ENCODE peak calls at places on chromosomes 11 and 22, in six cellular contexts. One of them, this sample, is unnamed.

GRCh38 chr11:111911563-111912401 is at the start of gene CRYAB:
- DNase-seq in CD8-positive, alpha-beta T cell: no peak
- DNase-seq in colonic mucosa: peak; percentile 54
- DNase-seq in Peyer's patch: no peak
- DNase-seq in uterus: peak; percentile 86
- DNase-seq in fibroblast of lung: peak; percentile 84
- DNase-seq in this sample: peak; percentile 49

GRCh38 chr11:82814379-82814778 is 80.7 kb upstream of the FAM181B start:
- DNase-seq in CD8-positive, alpha-beta T cell: no peak
- DNase-seq in colonic mucosa: no peak
- DNase-seq in Peyer's patch: no peak
- DNase-seq in uterus: no peak
- DNase-seq in fibroblast of lung: no peak
- DNase-seq in this sample: no peak

GRCh38 chr22:34812631-34813030 is 253.3 kb upstream of the ISX start:
- DNase-seq in CD8-positive, alpha-beta T cell: no peak
- DNase-seq in colonic mucosa: no peak
- DNase-seq in Peyer's patch: no peak
- DNase-seq in uterus: no peak
- DNase-seq in fibroblast of lung: peak; percentile 52
- DNase-seq in this sample: peak; percentile 6

GRCh38 chr11:103849366-103849765 is 187.1 kb upstream of the DDI1 start:
- DNase-seq in CD8-positive, alpha-beta T cell: no peak
- DNase-seq in colonic mucosa: no peak
- DNase-seq in Peyer's patch: no peak
- DNase-seq in uterus: no peak
- DNase-seq in fibroblast of lung: no peak
- DNase-seq in this sample: no peak

GRCh38 chr11:113577356-113578163 is 102.4 kb upstream of the DRD2 start:
- DNase-seq in CD8-positive, alpha-beta T cell: no peak
- DNase-seq in colonic mucosa: no peak
- DNase-seq in Peyer's patch: no peak
- DNase-seq in uterus: no peak
- DNase-seq in fibroblast of lung: no peak
- DNase-seq in this sample: no peak

GRCh38 chr11:68269414-68270081 is 2.2 kb downstream of the C11orf24 start:
- DNase-seq in CD8-positive, alpha-beta T cell: no peak
- DNase-seq in colonic mucosa: no peak
- DNase-seq in Peyer's patch: no peak
- DNase-seq in uterus: peak; percentile 35
- DNase-seq in fibroblast of lung: peak; percentile 95
- DNase-seq in this sample: peak; percentile 50

GRCh38 chr11:111837366-111837891 is 34.0 kb downstream of the ALG9 start:
- DNase-seq in CD8-positive, alpha-beta T cell: no peak
- DNase-seq in colonic mucosa: no peak
- DNase-seq in Peyer's patch: no peak
- DNase-seq in uterus: no peak
- DNase-seq in fibroblast of lung: no peak
- DNase-seq in this sample: no peak

GRCh38 chr11:6321961-6322362 is 1.7 kb upstream of the CAVIN3 start:
- DNase-seq in CD8-positive, alpha-beta T cell: no peak
- DNase-seq in colonic mucosa: no peak
- DNase-seq in Peyer's patch: no peak
- DNase-seq in uterus: no peak
- DNase-seq in fibroblast of lung: peak; percentile 82
- DNase-seq in this sample: peak; percentile 36

GRCh38 chr11:57779275-57779674 is 17.7 kb downstream of the CTNND1 start:
- DNase-seq in CD8-positive, alpha-beta T cell: no peak
- DNase-seq in colonic mucosa: no peak
- DNase-seq in Peyer's patch: no peak
- DNase-seq in uterus: no peak
- DNase-seq in fibroblast of lung: peak; percentile 78
- DNase-seq in this sample: peak; percentile 70

GRCh38 chr11:43950323-43950855 is 8.0 kb downstream of the C11orf96 start:
- DNase-seq in CD8-positive, alpha-beta T cell: no peak
- DNase-seq in colonic mucosa: no peak
- DNase-seq in Peyer's patch: no peak
- DNase-seq in uterus: no peak
- DNase-seq in fibroblast of lung: no peak
- DNase-seq in this sample: peak; percentile 62

GRCh38 chr22:20199413-20199842 is 48.6 kb upstream of the CCDC188 start:
- DNase-seq in CD8-positive, alpha-beta T cell: no peak
- DNase-seq in colonic mucosa: no peak
- DNase-seq in Peyer's patch: no peak
- DNase-seq in uterus: no peak
- DNase-seq in fibroblast of lung: no peak
- DNase-seq in this sample: no peak
- H3K4me1 ChIP-seq in CD8-positive, alpha-beta T cell: no peaks in the 10 kb centered on the region
- H3K4me1 ChIP-seq in colonic mucosa: peaks cover 6% of the 10 kb centered on the region
- H3K4me1 ChIP-seq in Peyer's patch: no peaks in the 10 kb centered on the region
- H3K4me1 ChIP-seq in uterus: peaks cover 8% of the 10 kb centered on the region
- H3K4me1 ChIP-seq in fibroblast of lung: peaks cover 14% of the 10 kb centered on the region
- H3K4me1 ChIP-seq in this sample: peaks cover 9% of the 10 kb centered on the region

GRCh38 chr11:94855666-94856065 is 87.5 kb downstream of the AMOTL1 start:
- DNase-seq in CD8-positive, alpha-beta T cell: no peak
- DNase-seq in colonic mucosa: no peak
- DNase-seq in Peyer's patch: no peak
- DNase-seq in uterus: no peak
- DNase-seq in fibroblast of lung: no peak
- DNase-seq in this sample: no peak
- H3K27ac ChIP-seq in CD8-positive, alpha-beta T cell: no peak overlapping the region
- H3K27ac ChIP-seq in colonic mucosa: no peak overlapping the region
- H3K27ac ChIP-seq in Peyer's patch: no peak overlapping the region
- H3K27ac ChIP-seq in uterus: no peak overlapping the region
- H3K27ac ChIP-seq in fibroblast of lung: no peak overlapping the region
- H3K27ac ChIP-seq in this sample: no peak overlapping the region

GRCh38 chr11:76776472-76776871 is 6.7 kb upstream of the TSKU start:
- DNase-seq in CD8-positive, alpha-beta T cell: no peak
- DNase-seq in colonic mucosa: no peak
- DNase-seq in Peyer's patch: no peak
- DNase-seq in uterus: no peak
- DNase-seq in fibroblast of lung: no peak
- DNase-seq in this sample: no peak

GRCh38 chr11:76778874-76779273 is 4.3 kb upstream of the TSKU start:
- DNase-seq in CD8-positive, alpha-beta T cell: no peak
- DNase-seq in colonic mucosa: no peak
- DNase-seq in Peyer's patch: no peak
- DNase-seq in uterus: no peak
- DNase-seq in fibroblast of lung: peak; percentile 29
- DNase-seq in this sample: no peak

GRCh38 chr11:76773921-76774361 is 9.2 kb upstream of the TSKU start:
- DNase-seq in CD8-positive, alpha-beta T cell: no peak
- DNase-seq in colonic mucosa: no peak
- DNase-seq in Peyer's patch: no peak
- DNase-seq in uterus: peak; percentile 79
- DNase-seq in fibroblast of lung: no peak
- DNase-seq in this sample: no peak

GRCh38 chr11:76777922-76778321 is 5.2 kb upstream of the TSKU start:
- DNase-seq in CD8-positive, alpha-beta T cell: no peak
- DNase-seq in colonic mucosa: no peak
- DNase-seq in Peyer's patch: no peak
- DNase-seq in uterus: no peak
- DNase-seq in fibroblast of lung: no peak
- DNase-seq in this sample: no peak

DNA sequence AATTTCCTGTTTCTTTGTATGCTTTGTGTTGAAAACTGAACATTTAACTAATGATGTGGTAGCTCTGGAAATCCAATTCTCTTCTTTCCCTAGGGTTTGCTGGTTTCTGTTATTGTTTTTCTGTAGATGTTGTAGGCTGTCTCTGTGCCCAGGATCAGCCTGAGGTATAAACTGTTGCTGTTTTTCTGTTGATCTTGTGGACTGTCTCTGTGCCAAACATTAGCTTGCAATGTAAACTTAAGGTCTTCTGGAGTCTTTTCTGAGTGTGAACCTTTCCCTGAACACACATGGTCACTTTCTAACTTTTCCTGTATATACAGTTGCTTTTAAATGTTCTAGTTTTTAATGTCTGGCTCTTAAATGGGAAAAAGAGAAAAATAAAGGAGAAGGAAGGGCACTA is 5.8 kb upstream of the TSKU start:
- DNase-seq in CD8-positive, alpha-beta T cell: no peak
- DNase-seq in colonic mucosa: no peak
- DNase-seq in Peyer's patch: no peak
- DNase-seq in uterus: no peak
- DNase-seq in fibroblast of lung: no peak
- DNase-seq in this sample: no peak
- H3K4me1 ChIP-seq in CD8-positive, alpha-beta T cell: no peaks in the 10 kb centered on the region
- H3K4me1 ChIP-seq in colonic mucosa: peaks cover 5% of the 10 kb centered on the region
- H3K4me1 ChIP-seq in Peyer's patch: peaks cover 3% of the 10 kb centered on the region
- H3K4me1 ChIP-seq in uterus: peaks cover 10% of the 10 kb centered on the region
- H3K4me1 ChIP-seq in fibroblast of lung: no peaks in the 10 kb centered on the region
- H3K4me1 ChIP-seq in this sample: peaks cover 19% of the 10 kb centered on the region

GRCh38 chr22:36367479-36367878 is 20.3 kb downstream of the MYH9 start:
- DNase-seq in CD8-positive, alpha-beta T cell: no peak
- DNase-seq in colonic mucosa: no peak
- DNase-seq in Peyer's patch: no peak
- DNase-seq in uterus: no peak
- DNase-seq in fibroblast of lung: no peak
- DNase-seq in this sample: no peak

GRCh38 chr22:36369004-36369921 is 18.5 kb downstream of the MYH9 start:
- DNase-seq in CD8-positive, alpha-beta T cell: no peak
- DNase-seq in colonic mucosa: no peak
- DNase-seq in Peyer's patch: no peak
- DNase-seq in uterus: no peak
- DNase-seq in fibroblast of lung: no peak
- DNase-seq in this sample: no peak

GRCh38 chr22:36369922-36370781 is 17.6 kb downstream of the MYH9 start:
- DNase-seq in CD8-positive, alpha-beta T cell: no peak
- DNase-seq in colonic mucosa: peak; percentile 83
- DNase-seq in Peyer's patch: no peak
- DNase-seq in uterus: no peak
- DNase-seq in fibroblast of lung: peak; percentile 63
- DNase-seq in this sample: peak; percentile 62

GRCh38 chr22:36367066-36367465 is 20.7 kb downstream of the MYH9 start:
- DNase-seq in CD8-positive, alpha-beta T cell: no peak
- DNase-seq in colonic mucosa: no peak
- DNase-seq in Peyer's patch: no peak
- DNase-seq in uterus: no peak
- DNase-seq in fibroblast of lung: no peak
- DNase-seq in this sample: no peak

GRCh38 chr22:36368359-36368983 is 19.3 kb downstream of the MYH9 start:
- DNase-seq in CD8-positive, alpha-beta T cell: no peak
- DNase-seq in colonic mucosa: no peak
- DNase-seq in Peyer's patch: no peak
- DNase-seq in uterus: no peak
- DNase-seq in fibroblast of lung: peak; percentile 92
- DNase-seq in this sample: peak; percentile 94
- H3K27ac ChIP-seq in CD8-positive, alpha-beta T cell: peak overlapping the region; percentile 55
- H3K27ac ChIP-seq in colonic mucosa: peak overlapping the region; percentile 93
- H3K27ac ChIP-seq in Peyer's patch: peak overlapping the region; percentile 69
- H3K27ac ChIP-seq in uterus: peak overlapping the region; percentile 96
- H3K27ac ChIP-seq in fibroblast of lung: peak overlapping the region; percentile 72
- H3K27ac ChIP-seq in this sample: peak overlapping the region; percentile 71

GRCh38 chr11:65698205-65698604 is 13.8 kb upstream of the KAT5 start:
- DNase-seq in CD8-positive, alpha-beta T cell: no peak
- DNase-seq in colonic mucosa: peak; percentile 66
- DNase-seq in Peyer's patch: no peak
- DNase-seq in uterus: no peak
- DNase-seq in fibroblast of lung: no peak
- DNase-seq in this sample: no peak

GRCh38 chr11:65696802-65697552 is 15.1 kb upstream of the KAT5 start:
- DNase-seq in CD8-positive, alpha-beta T cell: no peak
- DNase-seq in colonic mucosa: no peak
- DNase-seq in Peyer's patch: no peak
- DNase-seq in uterus: no peak
- DNase-seq in fibroblast of lung: no peak
- DNase-seq in this sample: no peak

GRCh38 chr11:65701686-65702085 is 10.4 kb upstream of the KAT5 start:
- DNase-seq in CD8-positive, alpha-beta T cell: no peak
- DNase-seq in colonic mucosa: no peak
- DNase-seq in Peyer's patch: no peak
- DNase-seq in uterus: no peak
- DNase-seq in fibroblast of lung: no peak
- DNase-seq in this sample: no peak

GRCh38 chr11:65699306-65699705 is 12.7 kb upstream of the KAT5 start:
- DNase-seq in CD8-positive, alpha-beta T cell: no peak
- DNase-seq in colonic mucosa: no peak
- DNase-seq in Peyer's patch: no peak
- DNase-seq in uterus: no peak
- DNase-seq in fibroblast of lung: no peak
- DNase-seq in this sample: no peak

GRCh38 chr11:65700377-65700776 is 11.7 kb upstream of the KAT5 start:
- DNase-seq in CD8-positive, alpha-beta T cell: no peak
- DNase-seq in colonic mucosa: no peak
- DNase-seq in Peyer's patch: no peak
- DNase-seq in uterus: no peak
- DNase-seq in fibroblast of lung: no peak
- DNase-seq in this sample: no peak
- H3K4me1 ChIP-seq in CD8-positive, alpha-beta T cell: no peaks in the 10 kb centered on the region
- H3K4me1 ChIP-seq in colonic mucosa: no peaks in the 10 kb centered on the region
- H3K4me1 ChIP-seq in Peyer's patch: no peaks in the 10 kb centered on the region
- H3K4me1 ChIP-seq in uterus: no peaks in the 10 kb centered on the region
- H3K4me1 ChIP-seq in fibroblast of lung: no peaks in the 10 kb centered on the region
- H3K4me1 ChIP-seq in this sample: peaks cover 7% of the 10 kb centered on the region

GRCh38 chr22:17348464-17349103 is 20.7 kb upstream of the CECR2 start:
- DNase-seq in CD8-positive, alpha-beta T cell: no peak
- DNase-seq in colonic mucosa: no peak
- DNase-seq in Peyer's patch: no peak
- DNase-seq in uterus: no peak
- DNase-seq in fibroblast of lung: no peak
- DNase-seq in this sample: no peak
- H3K27ac ChIP-seq in CD8-positive, alpha-beta T cell: no peak overlapping the region
- H3K27ac ChIP-seq in colonic mucosa: no peak overlapping the region
- H3K27ac ChIP-seq in Peyer's patch: no peak overlapping the region
- H3K27ac ChIP-seq in uterus: no peak overlapping the region
- H3K27ac ChIP-seq in fibroblast of lung: no peak overlapping the region
- H3K27ac ChIP-seq in this sample: no peak overlapping the region